ENCODE peak calls at places on chromosomes 16 and 17, in nine cellular contexts. V, H, X, M, S, A, W, T and O are unnamed samples.

GRCh38 chr16:29820730-29821662 is 734 bp downstream of the MVP start:
- DNase-seq in S (peak), W (no peak), X (no peak), V (no peak), A (peak), T (no peak), H (peak), M (peak), O (peak)

GRCh38 chr17:17157041-17157440 is 49.1 kb downstream of the PLD6 start:
- DNase-seq in X (no peak), S (no peak), H (no peak), A (no peak), W (no peak), M (no peak), T (no peak), V (no peak), O (no peak)

GRCh38 chr16:72172105-72173034 is at the start of gene PMFBP1:
- DNase-seq in M (peak), X (peak), A (peak), V (no peak), T (peak), W (peak), H (peak), S (peak), O (peak)

GRCh38 chr17:75241502-75241901 is 19.9 kb downstream of the GGA3 start:
- DNase-seq in S (peak), T (no peak), V (no peak), M (no peak), A (no peak), W (no peak), H (no peak), X (no peak), O (no peak)

GRCh38 chr17:145671-146541 is 8.5 kb downstream of the SCGB1C2 start:
- DNase-seq in M (no peak), H (no peak), X (no peak), T (no peak), A (no peak), S (no peak), V (no peak), W (peak), O (no peak)

GRCh38 chr17:77420804-77421634 is 280.2 kb downstream of the SEC14L1 start:
- DNase-seq in T (peak), V (peak), M (peak), A (peak), W (no peak), S (peak), X (peak), H (peak), O (peak)

GRCh38 chr17:78315355-78316114 is 44.3 kb downstream of the SOCS3 start:
- DNase-seq in T (peak), V (no peak), W (no peak), X (peak), H (peak), S (peak), A (peak), M (peak), O (peak)

GRCh38 chr16:67544329-67544841 is 15.8 kb downstream of the RIPOR1 start:
- DNase-seq in X (no peak), H (no peak), T (no peak), W (no peak), M (no peak), S (no peak), A (no peak), V (no peak), O (no peak)

GRCh38 chr17:9880582-9880999 is 24.5 kb downstream of the RCVRN start:
- DNase-seq in V (no peak), W (no peak), T (peak), H (peak), A (peak), M (no peak), X (no peak), S (peak), O (peak)

GRCh38 chr16:74740795-74741304 is 33.8 kb downstream of the FA2H start:
- DNase-seq in T (peak), M (no peak), W (peak), H (peak), S (peak), X (no peak), A (peak), V (no peak), O (peak)

GRCh38 chr16:27109666-27110523 is 43.2 kb downstream of the C16orf82 start:
- DNase-seq in M (peak), X (peak), H (peak), V (peak), S (peak), T (peak), W (peak), A (peak), O (peak)

GRCh38 chr17:64781394-64781793 is 119.3 kb upstream of the SMURF2 start:
- DNase-seq in W (no peak), X (no peak), T (no peak), S (peak), M (peak), A (peak), H (peak), V (no peak), O (peak)